ENCODE peak calls at places on chromosomes 3 and 15, in nine cellular contexts. F is hepatocyte, X is MM.1S, U is PC-3, I is GM23338, C is OCI-LY7, J is GM23248, L is HCT116, Y is SK-N-SH. O is an unnamed sample.
A peak's percentile ranks its signal among the peaks of the same experiment; 100 is the strongest.

GRCh38 chr15:65940618-65940909 is 71.3 kb downstream of the RAB11A start:
- DNase-seq in F (no peak), X (no peak), U (peak; percentile 65), I (no peak), C (no peak), J (peak; percentile 53), L (no peak), Y (no peak), O (no peak)

GRCh38 chr3:175255698-175256097 is 396.6 kb downstream of the NAALADL2 start:
- DNase-seq in F (no peak), X (no peak), U (peak; percentile 61), I (no peak), C (no peak), J (peak; percentile 73), L (no peak), Y (no peak), O (no peak)

GRCh38 chr3:184155644-184156521 is 706 bp downstream of the DVL3 start:
- DNase-seq in F (peak; percentile 52), X (peak; percentile 56), U (peak; percentile 33), I (peak; percentile 61), C (peak; percentile 50), J (peak; percentile 76), L (no peak), Y (peak; percentile 74), O (peak; percentile 62)

GRCh38 chr15:61655881-61656280 is 404.4 kb downstream of the VPS13C start:
- DNase-seq in F (no peak), X (no peak), U (no peak), I (no peak), C (no peak), J (no peak), L (no peak), Y (no peak), O (no peak)

GRCh38 chr15:77421370-77421700 is 647 bp downstream of the HMG20A start:
- DNase-seq in F (peak; percentile 14), X (peak; percentile 51), U (peak; percentile 7), I (peak; percentile 40), C (peak; percentile 69), J (no peak), L (no peak), Y (peak; percentile 7), O (peak; percentile 9)

GRCh38 chr3:43727930-43728329 is 37.2 kb downstream of the ABHD5 start:
- DNase-seq in F (no peak), X (no peak), U (peak; percentile 16), I (no peak), C (no peak), J (peak; percentile 74), L (no peak), Y (no peak), O (no peak)

GRCh38 chr15:73930371-73930770 is 4.1 kb downstream of the LOXL1 start:
- DNase-seq in F (peak; percentile 52), X (no peak), U (no peak), I (no peak), C (no peak), J (peak; percentile 94), L (no peak), Y (no peak), O (no peak)

GRCh38 chr3:134072881-134073582 is 43.3 kb upstream of the SLCO2A1 start:
- DNase-seq in F (no peak), X (no peak), U (no peak), I (no peak), C (no peak), J (no peak), L (no peak), Y (no peak), O (no peak)

GRCh38 chr15:71600237-71600636 is 210.1 kb upstream of the NR2E3 start:
- DNase-seq in F (no peak), X (no peak), U (peak; percentile 17), I (no peak), C (no peak), J (no peak), L (no peak), Y (no peak), O (no peak)

GRCh38 chr3:56902468-56903159 is 100.9 kb upstream of the ARHGEF3 start:
- DNase-seq in F (no peak), X (no peak), U (no peak), I (no peak), C (no peak), J (no peak), L (no peak), Y (no peak), O (no peak)

GRCh38 chr15:75666823-75667501 is 19.2 kb downstream of the SNX33 start:
- DNase-seq in F (peak; percentile 51), X (no peak), U (peak; percentile 90), I (no peak), C (no peak), J (peak; percentile 100), L (peak; percentile 91), Y (no peak), O (no peak)

GRCh38 chr15:65372787-65373067 is 5.1 kb downstream of the IGDCC3 start:
- DNase-seq in F (no peak), X (no peak), U (no peak), I (no peak), C (no peak), J (no peak), L (no peak), Y (no peak), O (peak; percentile 42)

GRCh38 chr3:44065311-44065710 is 176.4 kb upstream of the TOPAZ1 start:
- DNase-seq in F (no peak), X (no peak), U (peak; percentile 89), I (no peak), C (no peak), J (peak; percentile 57), L (no peak), Y (peak; percentile 64), O (no peak)

DNA sequence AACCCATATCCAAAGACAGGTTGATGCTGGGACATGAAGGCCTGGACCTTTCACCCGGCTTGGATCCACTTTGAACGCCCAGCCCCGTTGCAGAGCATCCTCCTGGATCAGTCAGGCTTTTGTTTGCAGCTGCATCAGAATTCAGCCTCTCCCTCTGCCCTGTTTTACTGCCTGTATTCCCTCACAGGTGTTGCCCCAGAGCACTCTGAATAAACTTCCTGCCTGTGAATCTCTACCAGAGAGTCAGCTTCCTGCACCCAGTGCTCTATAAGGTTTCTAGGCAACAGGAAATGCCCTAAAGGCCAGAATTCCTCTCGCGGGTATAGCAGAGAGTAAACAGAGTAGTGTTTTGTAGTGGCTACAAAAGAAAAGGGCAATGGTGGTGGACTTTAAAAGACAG is 174.5 kb upstream of the IL12A start:
- DNase-seq in F (peak; percentile 50), X (peak; percentile 78), U (peak; percentile 96), I (peak; percentile 91), C (peak; percentile 6), J (peak; percentile 54), L (no peak), Y (no peak), O (no peak)
- TF ChIP-seq EZH2phosphoT487 in F (no peak), X (no peak), U (no peak), I (no peak), C (no peak), J (no peak), L (no peak), Y (no peak), O (no peak)

GRCh38 chr15:99124641-99125040 is 19.8 kb downstream of the SYNM start:
- DNase-seq in F (no peak), X (no peak), U (no peak), I (no peak), C (no peak), J (no peak), L (no peak), Y (no peak), O (no peak)
- H3K27ac ChIP-seq in F (peak overlapping the region; percentile 88), X (no peak overlapping the region), U (peak overlapping the region; percentile 96), I (no peak overlapping the region), C (no peak overlapping the region), J (peak overlapping the region; percentile 75), L (peak overlapping the region; percentile 99), Y (peak overlapping the region; percentile 100), O (no peak overlapping the region)

GRCh38 chr15:85463976-85464375 is 83.6 kb downstream of the AKAP13 start:
- DNase-seq in F (no peak), X (no peak), U (no peak), I (no peak), C (no peak), J (no peak), L (no peak), Y (no peak), O (no peak)

GRCh38 chr15:85458764-85459163 is 78.4 kb downstream of the AKAP13 start:
- DNase-seq in F (no peak), X (no peak), U (peak; percentile 53), I (no peak), C (no peak), J (peak; percentile 23), L (no peak), Y (no peak), O (no peak)

GRCh38 chr15:85463273-85463937 is 83.0 kb downstream of the AKAP13 start:
- DNase-seq in F (no peak), X (no peak), U (no peak), I (no peak), C (peak; percentile 41), J (no peak), L (no peak), Y (no peak), O (peak; percentile 65)

GRCh38 chr15:85464471-85464870 is 84.1 kb downstream of the AKAP13 start:
- DNase-seq in F (no peak), X (no peak), U (no peak), I (no peak), C (no peak), J (no peak), L (no peak), Y (no peak), O (no peak)

DNA sequence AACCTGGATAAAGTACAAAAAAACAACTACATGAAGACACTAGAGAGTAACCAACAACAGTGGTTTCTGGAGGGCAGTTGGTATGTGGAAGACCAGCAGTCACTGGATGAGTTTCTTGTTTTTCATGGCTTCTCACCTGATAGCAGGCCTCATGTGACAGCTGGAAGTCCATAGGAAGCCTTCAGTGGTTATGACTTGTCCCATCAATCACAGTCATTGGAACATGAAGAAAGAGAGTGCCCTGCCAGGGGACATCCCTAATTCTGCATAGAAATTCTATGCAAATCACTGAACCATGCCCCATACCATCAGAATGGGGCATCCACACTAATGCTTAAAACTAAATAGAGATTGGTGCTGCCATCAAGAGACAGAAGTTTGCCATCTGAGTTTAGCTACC is 81.6 kb downstream of the AKAP13 start:
- DNase-seq in F (no peak), X (no peak), U (no peak), I (no peak), C (no peak), J (no peak), L (no peak), Y (no peak), O (no peak)
- TF ChIP-seq EZH2phosphoT487 in F (no peak), X (no peak), U (no peak), I (no peak), C (no peak), J (no peak), L (no peak), Y (no peak), O (no peak)

GRCh38 chr15:23797747-23798157 is 110.6 kb upstream of the NDN start:
- DNase-seq in F (no peak), X (no peak), U (no peak), I (peak; percentile 2), C (no peak), J (no peak), L (no peak), Y (no peak), O (no peak)

GRCh38 chr15:23806980-23807379 is 119.9 kb upstream of the NDN start:
- DNase-seq in F (no peak), X (no peak), U (no peak), I (no peak), C (no peak), J (no peak), L (no peak), Y (no peak), O (no peak)

DNA sequence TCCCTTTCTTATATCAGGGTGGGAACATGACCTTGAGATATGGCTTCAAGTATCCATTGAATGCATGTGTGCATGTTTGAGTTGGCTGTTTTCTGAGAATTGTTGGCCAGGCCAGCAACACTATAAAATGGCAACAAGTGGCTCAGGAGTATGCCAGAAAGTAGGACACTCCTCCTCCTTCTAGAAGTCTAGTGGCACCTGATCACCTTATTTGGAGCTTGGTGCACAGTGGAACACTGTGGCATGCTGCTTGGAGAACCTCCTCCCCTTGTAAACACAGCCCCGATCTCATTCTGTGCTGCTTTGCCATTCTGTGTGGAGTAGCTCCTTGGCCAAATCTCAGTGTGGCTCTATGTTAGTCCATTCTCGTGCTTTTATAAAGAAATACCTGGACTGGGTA is 114.8 kb upstream of the NDN start:
- DNase-seq in F (no peak), X (no peak), U (no peak), I (no peak), C (no peak), J (no peak), L (no peak), Y (no peak), O (no peak)
- H3K27ac ChIP-seq in F (no peak overlapping the region), X (no peak overlapping the region), U (no peak overlapping the region), I (no peak overlapping the region), C (no peak overlapping the region), J (no peak overlapping the region), L (no peak overlapping the region), Y (no peak overlapping the region), O (no peak overlapping the region)